ENCODE peak calls at places on chromosomes 4 and X, in nine cellular contexts. P is EH, X is NCI-H524, E is fibroblast of pulmonary artery, Y is brain microvascular endothelial cell, N is AG09319, F is HFF-Myc, T is hepatic stellate cell, L is Calu3. C is an unnamed sample.

GRCh38 chr4:15005474-15006115 is 3.3 kb downstream of the CPEB2 start:
- DNase-seq in L (no peak), E (no peak), N (no peak), P (peak; percentile 38), X (no peak), Y (no peak), F (no peak), T (no peak), C (no peak)

GRCh38 chrX:74535211-74535621 is 79.2 kb downstream of the RLIM start:
- DNase-seq in P (peak; percentile 67), N (peak; percentile 37), L (no peak), E (peak; percentile 70), T (peak; percentile 50), Y (peak; percentile 31), F (peak; percentile 40), X (peak; percentile 93), C (peak; percentile 21)

GRCh38 chr4:122167369-122167768 is 15.2 kb downstream of the BLTP1 start:
- DNase-seq in F (no peak), N (no peak), L (no peak), E (no peak), T (no peak), P (no peak), X (no peak), Y (no peak), C (no peak)

GRCh38 chrX:45850775-45851433 is 650.2 kb upstream of the DIPK2B start:
- DNase-seq in P (peak; percentile 45), L (peak; percentile 36), Y (peak; percentile 2), T (peak; percentile 17), F (no peak), N (no peak), X (peak; percentile 20), E (peak; percentile 27), C (no peak)

GRCh38 chr4:127997534-127998388 is 32.6 kb downstream of the ABHD18 start:
- DNase-seq in P (peak; percentile 28), E (peak; percentile 64), Y (no peak), L (no peak), X (no peak), T (no peak), F (no peak), N (no peak), C (no peak)

GRCh38 chrX:33272986-33273385 is 61.6 kb upstream of the DMD start:
- DNase-seq in T (no peak), X (no peak), N (no peak), F (no peak), L (no peak), Y (no peak), E (no peak), P (no peak), C (no peak)

GRCh38 chr4:108762559-108763225 is at the start of gene ETNPPL:
- DNase-seq in P (peak; percentile 12), E (peak; percentile 3), X (peak; percentile 25), T (peak; percentile 15), Y (no peak), F (no peak), N (no peak), L (peak; percentile 44), C (no peak)

GRCh38 chr4:112213850-112214249 is 17.7 kb upstream of the AP1AR start:
- DNase-seq in L (no peak), N (no peak), Y (peak; percentile 31), X (no peak), E (peak; percentile 83), T (peak; percentile 69), F (no peak), P (peak; percentile 85), C (no peak)

GRCh38 chr4:110058677-110059076 is 139.7 kb downstream of the ELOVL6 start:
- DNase-seq in N (no peak), F (no peak), T (no peak), P (no peak), L (no peak), E (no peak), X (no peak), Y (no peak), C (no peak)

GRCh38 chrX:110248582-110248981 is 69.3 kb downstream of the AMMECR1 start:
- DNase-seq in T (no peak), P (no peak), L (no peak), F (no peak), E (no peak), N (no peak), X (no peak), Y (no peak), C (no peak)

GRCh38 chr4:164312671-164313070 is 441.3 kb upstream of the SMIM31 start:
- DNase-seq in P (no peak), F (no peak), N (no peak), X (no peak), T (no peak), Y (no peak), E (no peak), L (no peak), C (no peak)

GRCh38 chr4:142696334-142697122 is 149.6 kb downstream of the INPP4B start:
- DNase-seq in E (no peak), P (peak; percentile 3), X (no peak), N (no peak), Y (no peak), T (no peak), F (no peak), L (no peak), C (no peak)

GRCh38 chr4:48968814-48969213 is 17.3 kb upstream of the CWH43 start:
- DNase-seq in X (no peak), F (no peak), T (no peak), P (peak; percentile 62), N (peak; percentile 23), E (peak; percentile 24), L (no peak), Y (peak; percentile 43), C (no peak)

GRCh38 chr4:4704267-4704666 is 155.2 kb upstream of the MSX1 start:
- DNase-seq in X (no peak), L (no peak), E (peak; percentile 23), F (no peak), Y (no peak), N (no peak), P (peak; percentile 67), T (no peak), C (no peak)

GRCh38 chr4:75498041-75498440 is 16.2 kb downstream of the RCHY1 start:
- DNase-seq in X (no peak), Y (no peak), N (no peak), L (no peak), F (no peak), T (no peak), E (no peak), P (no peak), C (no peak)

GRCh38 chrX:93354651-93355050 is 318.7 kb downstream of the NAP1L3 start:
- DNase-seq in N (no peak), E (no peak), Y (no peak), L (no peak), P (no peak), T (no peak), X (no peak), F (no peak), C (no peak)

GRCh38 chr4:54226399-54227260 is 2.5 kb upstream of the PDGFRA start:
- DNase-seq in N (peak; percentile 87), X (no peak), E (peak; percentile 89), Y (peak; percentile 14), F (peak; percentile 76), P (peak; percentile 78), T (no peak), L (no peak), C (no peak)

GRCh38 chrX:129631850-129632249 is 22.9 kb downstream of the APLN start:
- DNase-seq in N (no peak), P (no peak), Y (no peak), E (no peak), F (no peak), X (no peak), T (no peak), L (no peak), C (no peak)

GRCh38 chr4:22237155-22237751 is 278.6 kb downstream of the ADGRA3 start:
- DNase-seq in E (peak; percentile 8), T (peak; percentile 2), Y (no peak), L (peak; percentile 70), P (peak; percentile 4), N (no peak), X (no peak), F (no peak), C (peak; percentile 29)

GRCh38 chr4:146398404-146398803 is 123.3 kb downstream of the SLC10A7 start:
- DNase-seq in X (no peak), N (peak; percentile 31), P (peak; percentile 58), L (no peak), T (no peak), F (peak; percentile 14), E (no peak), Y (no peak), C (no peak)

GRCh38 chr4:174538123-174538875 is 16.0 kb upstream of the HPGD start:
- DNase-seq in X (no peak), P (no peak), T (no peak), E (no peak), Y (no peak), F (no peak), N (no peak), L (no peak), C (no peak)

GRCh38 chrX:103783971-103784370 is 7.3 kb downstream of the PLP1 start:
- DNase-seq in L (no peak), E (peak; percentile 24), Y (no peak), P (no peak), N (no peak), F (no peak), T (no peak), X (no peak), C (no peak)

GRCh38 chr4:128349921-128350320 is 62.3 kb upstream of the PGRMC2 start:
- DNase-seq in X (no peak), F (peak; percentile 72), Y (peak; percentile 81), N (peak; percentile 70), L (no peak), T (peak; percentile 36), P (peak; percentile 94), E (peak; percentile 82), C (no peak)

GRCh38 chr4:99058228-99058627 is 30.4 kb downstream of the ADH5 start:
- DNase-seq in T (no peak), F (no peak), L (no peak), E (no peak), P (no peak), N (no peak), X (no peak), Y (no peak), C (no peak)

GRCh38 chr4:106628616-106629606 is 260.3 kb upstream of the GIMD1 start:
- DNase-seq in T (no peak), N (no peak), Y (no peak), F (peak; percentile 58), X (no peak), P (peak; percentile 62), E (no peak), L (no peak), C (no peak)

GRCh38 chr4:159195400-159195799 is 92.5 kb downstream of the RAPGEF2 start:
- DNase-seq in E (no peak), L (no peak), F (no peak), N (no peak), P (no peak), T (no peak), X (no peak), Y (no peak), C (no peak)

GRCh38 chrX:97399400-97399799 is 515.7 kb downstream of the RPA4 start:
- DNase-seq in N (peak; percentile 19), F (no peak), Y (peak; percentile 70), P (peak; percentile 73), X (no peak), E (peak; percentile 59), T (peak; percentile 27), L (no peak), C (no peak)

GRCh38 chr4:115657991-115658390 is 544.6 kb upstream of the NDST4 start:
- DNase-seq in T (no peak), F (no peak), Y (no peak), N (no peak), X (no peak), E (no peak), L (no peak), P (no peak), C (no peak)

GRCh38 chr4:167114416-167114971 is 119.8 kb downstream of the SPOCK3 start:
- DNase-seq in N (no peak), X (no peak), L (no peak), E (no peak), F (no peak), T (no peak), P (no peak), Y (no peak), C (no peak)

C was measured in HCT116.